ENCODE peak calls at places on chromosomes 13 and 19, in four cellular contexts. One of them, this sample, is unnamed.

GRCh38 chr13:28680541-28680940 is 21.6 kb downstream of the POMP start:
- DNase-seq in WTC11: no peak
- DNase-seq in HepG2: no peak
- DNase-seq in K562: no peak
- DNase-seq in this sample: no peak

GRCh38 chr19:1007399-1007745 is 7.2 kb downstream of the GRIN3B start:
- DNase-seq in WTC11: no peak
- DNase-seq in HepG2: no peak
- DNase-seq in K562: no peak
- DNase-seq in this sample: no peak

GRCh38 chr19:15421726-15422260 is 3.0 kb upstream of the AKAP8L start:
- DNase-seq in WTC11: no peak
- DNase-seq in HepG2: no peak
- DNase-seq in K562: no peak
- DNase-seq in this sample: no peak

GRCh38 chr13:110244926-110245325 is 62.0 kb downstream of the COL4A1 start:
- DNase-seq in WTC11: no peak
- DNase-seq in HepG2: no peak
- DNase-seq in K562: no peak
- DNase-seq in this sample: no peak

GRCh38 chr19:17767559-17767958 is 16.3 kb downstream of the FCHO1 start:
- DNase-seq in WTC11: no peak
- DNase-seq in HepG2: no peak
- DNase-seq in K562: no peak
- DNase-seq in this sample: no peak

GRCh38 chr19:39169143-39169810 is 27.5 kb upstream of the NCCRP1 start:
- DNase-seq in WTC11: no peak
- DNase-seq in HepG2: no peak
- DNase-seq in K562: no peak
- DNase-seq in this sample: no peak

GRCh38 chr19:2922987-2923386 is 21.8 kb downstream of the ZNF77 start:
- DNase-seq in WTC11: no peak
- DNase-seq in HepG2: peak
- DNase-seq in K562: no peak
- DNase-seq in this sample: no peak

GRCh38 chr19:34633806-34634205 is 43.2 kb downstream of the SCGB2B2 start:
- DNase-seq in WTC11: no peak
- DNase-seq in HepG2: peak
- DNase-seq in K562: no peak
- DNase-seq in this sample: no peak

GRCh38 chr13:113476811-113477210 is 13.7 kb downstream of the DCUN1D2 start:
- DNase-seq in WTC11: no peak
- DNase-seq in HepG2: no peak
- DNase-seq in K562: no peak
- DNase-seq in this sample: no peak

GRCh38 chr13:23856008-23856750 is 33.0 kb downstream of the MIPEP start:
- DNase-seq in WTC11: no peak
- DNase-seq in HepG2: no peak
- DNase-seq in K562: no peak
- DNase-seq in this sample: no peak

GRCh38 chr19:46772170-46773017 is 16.0 kb downstream of the SLC1A5 start:
- DNase-seq in WTC11: no peak
- DNase-seq in HepG2: no peak
- DNase-seq in K562: no peak
- DNase-seq in this sample: no peak

GRCh38 chr13:75136151-75136550 is 345.8 kb downstream of the TBC1D4 start:
- DNase-seq in WTC11: no peak
- DNase-seq in HepG2: no peak
- DNase-seq in K562: no peak
- DNase-seq in this sample: no peak
- TF ChIP-seq ELF4 in WTC11: no peak
- TF ChIP-seq ELF4 in HepG2: no peak
- TF ChIP-seq ELF4 in K562: no peak
- TF ChIP-seq ELF4 in this sample: no peak

GRCh38 chr19:19109601-19110000 is 28.7 kb downstream of the TMEM161A start:
- DNase-seq in WTC11: no peak
- DNase-seq in HepG2: no peak
- DNase-seq in K562: no peak
- DNase-seq in this sample: no peak

GRCh38 chr19:19105365-19106060 is 32.8 kb downstream of the TMEM161A start:
- DNase-seq in WTC11: peak
- DNase-seq in HepG2: peak
- DNase-seq in K562: peak
- DNase-seq in this sample: peak

GRCh38 chr19:19103167-19103566 is 35.1 kb downstream of the TMEM161A start:
- DNase-seq in WTC11: no peak
- DNase-seq in HepG2: no peak
- DNase-seq in K562: no peak
- DNase-seq in this sample: no peak

GRCh38 chr19:19107663-19108062 is 30.6 kb downstream of the TMEM161A start:
- DNase-seq in WTC11: peak
- DNase-seq in HepG2: no peak
- DNase-seq in K562: no peak
- DNase-seq in this sample: no peak

DNA sequence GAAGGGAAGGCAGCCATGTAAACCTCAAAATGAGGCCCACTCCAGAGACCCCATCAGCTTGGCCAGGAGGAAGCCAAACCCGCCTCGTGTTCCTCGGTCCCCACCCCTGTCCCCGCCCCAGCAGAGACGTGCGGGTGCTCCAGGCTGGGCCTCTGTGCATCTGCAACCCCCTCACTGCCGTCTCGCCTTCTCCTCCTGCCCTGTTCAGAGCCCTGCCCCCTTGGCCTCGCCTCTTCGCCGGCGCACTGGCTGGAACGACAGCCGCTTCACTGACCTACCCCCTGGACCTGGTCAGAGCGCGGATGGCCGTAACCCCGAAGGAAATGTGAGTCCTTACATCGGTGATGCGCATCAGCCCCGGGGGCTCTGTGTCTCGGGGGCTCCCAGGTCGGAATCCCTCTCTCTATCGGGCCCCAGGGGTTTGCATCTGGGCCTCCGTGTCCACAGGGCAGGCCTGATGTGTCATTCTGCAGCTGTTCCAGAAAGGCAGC is 32.2 kb downstream of the TMEM161A start:
- DNase-seq in WTC11: peak
- DNase-seq in HepG2: no peak
- DNase-seq in K562: no peak
- DNase-seq in this sample: peak
- TF ChIP-seq ELF4 in WTC11: no peak
- TF ChIP-seq ELF4 in HepG2: no peak
- TF ChIP-seq ELF4 in K562: no peak
- TF ChIP-seq ELF4 in this sample: no peak

GRCh38 chr19:29813665-29814064 is 1.9 kb downstream of the CCNE1 start:
- DNase-seq in WTC11: no peak
- DNase-seq in HepG2: no peak
- DNase-seq in K562: no peak
- DNase-seq in this sample: no peak

GRCh38 chr19:29810504-29810871 is 1.3 kb upstream of the CCNE1 start:
- DNase-seq in WTC11: no peak
- DNase-seq in HepG2: no peak
- DNase-seq in K562: peak
- DNase-seq in this sample: no peak

GRCh38 chr19:29811125-29812079 is at the start of gene CCNE1:
- DNase-seq in WTC11: peak
- DNase-seq in HepG2: peak
- DNase-seq in K562: peak
- DNase-seq in this sample: peak

GRCh38 chr19:29812881-29813275 is 1.1 kb downstream of the CCNE1 start:
- DNase-seq in WTC11: no peak
- DNase-seq in HepG2: no peak
- DNase-seq in K562: no peak
- DNase-seq in this sample: no peak

DNA sequence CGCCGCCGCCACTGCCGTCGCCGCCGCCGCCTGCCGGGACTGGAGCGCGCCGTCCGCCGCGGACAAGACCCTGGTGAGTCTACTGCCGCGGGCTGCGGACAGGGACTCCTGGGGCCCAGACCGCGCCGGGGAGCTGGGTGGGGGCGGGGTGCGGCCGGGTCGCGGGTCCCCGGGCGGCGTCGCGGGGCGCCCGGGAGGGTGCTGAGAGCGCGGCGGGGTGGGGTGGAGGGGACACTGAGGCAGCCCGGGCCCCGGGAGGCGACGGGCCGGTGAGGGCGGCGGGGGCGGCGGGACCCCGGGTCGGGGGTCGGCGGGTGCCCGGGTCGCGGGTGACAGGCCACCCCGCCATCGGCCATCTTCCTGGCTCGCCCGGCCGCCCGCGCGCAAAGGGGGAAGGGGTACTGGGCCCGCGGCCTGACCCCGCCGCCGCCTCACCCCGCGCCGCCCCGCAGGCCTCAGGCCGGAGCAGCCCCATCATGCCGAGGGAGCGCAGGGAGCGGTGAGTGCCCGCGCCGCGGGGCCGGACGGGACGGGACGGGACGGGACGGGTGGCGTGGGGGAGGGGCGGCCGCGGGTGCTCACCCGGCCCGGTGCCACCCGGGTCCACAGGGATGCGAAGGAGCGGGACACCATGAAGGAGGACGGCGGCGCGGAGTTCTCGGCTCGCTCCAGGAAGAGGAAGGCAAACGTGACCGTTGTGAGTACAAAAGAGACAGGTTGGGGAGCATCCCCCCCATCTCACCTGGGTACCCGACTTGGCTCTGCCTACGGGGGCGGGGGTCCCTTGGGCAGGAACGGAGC is 489 bp downstream of the CCNE1 start:
- DNase-seq in WTC11: peak
- DNase-seq in HepG2: no peak
- DNase-seq in K562: peak
- DNase-seq in this sample: no peak
- TF ChIP-seq ELF4 in WTC11: no peak
- TF ChIP-seq ELF4 in HepG2: no peak
- TF ChIP-seq ELF4 in K562: no peak
- TF ChIP-seq ELF4 in this sample: no peak

GRCh38 chr13:49615844-49616687 is 12.2 kb upstream of the ARL11 start:
- DNase-seq in WTC11: no peak
- DNase-seq in HepG2: no peak
- DNase-seq in K562: no peak
- DNase-seq in this sample: no peak

GRCh38 chr13:49622174-49622946 is 5.9 kb upstream of the ARL11 start:
- DNase-seq in WTC11: no peak
- DNase-seq in HepG2: peak
- DNase-seq in K562: no peak
- DNase-seq in this sample: no peak

GRCh38 chr13:49624207-49624606 is 4.1 kb upstream of the ARL11 start:
- DNase-seq in WTC11: no peak
- DNase-seq in HepG2: no peak
- DNase-seq in K562: no peak
- DNase-seq in this sample: no peak

GRCh38 chr13:49616688-49617065 is 11.6 kb upstream of the ARL11 start:
- DNase-seq in WTC11: no peak
- DNase-seq in HepG2: no peak
- DNase-seq in K562: no peak
- DNase-seq in this sample: no peak

GRCh38 chr13:49620170-49620621 is 8.1 kb upstream of the ARL11 start:
- DNase-seq in WTC11: no peak
- DNase-seq in HepG2: no peak
- DNase-seq in K562: no peak
- DNase-seq in this sample: no peak
- TF ChIP-seq ELF4 in WTC11: no peak
- TF ChIP-seq ELF4 in HepG2: no peak
- TF ChIP-seq ELF4 in K562: no peak
- TF ChIP-seq ELF4 in this sample: no peak

GRCh38 chr19:58572818-58573657 is at the start of gene MZF1:
- DNase-seq in WTC11: peak
- DNase-seq in HepG2: peak
- DNase-seq in K562: peak
- DNase-seq in this sample: peak
- TF ChIP-seq ELF4 in WTC11: no peak
- TF ChIP-seq ELF4 in HepG2: peak
- TF ChIP-seq ELF4 in K562: peak
- TF ChIP-seq ELF4 in this sample: peak

DNA sequence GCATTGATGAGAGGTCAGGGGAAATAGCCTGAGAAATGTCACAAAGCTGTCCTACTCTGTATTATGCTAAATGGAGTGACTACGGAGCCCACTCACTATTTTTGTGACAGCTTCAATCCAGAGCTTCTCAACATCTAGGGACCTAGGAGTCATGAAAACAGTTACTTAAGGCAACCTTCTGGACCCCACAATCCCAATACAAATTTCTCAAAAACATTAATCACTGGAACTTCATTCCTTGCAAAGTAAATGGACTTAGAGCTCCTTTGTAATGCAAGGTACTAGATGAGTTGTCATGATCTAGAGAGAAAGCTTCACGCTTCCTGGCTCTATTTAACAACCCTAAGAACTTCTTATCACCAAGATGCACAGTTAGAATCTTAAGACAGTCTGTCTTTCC is 2.6 kb upstream of the RAP2A start:
- DNase-seq in WTC11: no peak
- DNase-seq in HepG2: no peak
- DNase-seq in K562: no peak
- DNase-seq in this sample: no peak
- TF ChIP-seq ELF4 in WTC11: no peak
- TF ChIP-seq ELF4 in HepG2: no peak
- TF ChIP-seq ELF4 in K562: no peak
- TF ChIP-seq ELF4 in this sample: no peak

DNA sequence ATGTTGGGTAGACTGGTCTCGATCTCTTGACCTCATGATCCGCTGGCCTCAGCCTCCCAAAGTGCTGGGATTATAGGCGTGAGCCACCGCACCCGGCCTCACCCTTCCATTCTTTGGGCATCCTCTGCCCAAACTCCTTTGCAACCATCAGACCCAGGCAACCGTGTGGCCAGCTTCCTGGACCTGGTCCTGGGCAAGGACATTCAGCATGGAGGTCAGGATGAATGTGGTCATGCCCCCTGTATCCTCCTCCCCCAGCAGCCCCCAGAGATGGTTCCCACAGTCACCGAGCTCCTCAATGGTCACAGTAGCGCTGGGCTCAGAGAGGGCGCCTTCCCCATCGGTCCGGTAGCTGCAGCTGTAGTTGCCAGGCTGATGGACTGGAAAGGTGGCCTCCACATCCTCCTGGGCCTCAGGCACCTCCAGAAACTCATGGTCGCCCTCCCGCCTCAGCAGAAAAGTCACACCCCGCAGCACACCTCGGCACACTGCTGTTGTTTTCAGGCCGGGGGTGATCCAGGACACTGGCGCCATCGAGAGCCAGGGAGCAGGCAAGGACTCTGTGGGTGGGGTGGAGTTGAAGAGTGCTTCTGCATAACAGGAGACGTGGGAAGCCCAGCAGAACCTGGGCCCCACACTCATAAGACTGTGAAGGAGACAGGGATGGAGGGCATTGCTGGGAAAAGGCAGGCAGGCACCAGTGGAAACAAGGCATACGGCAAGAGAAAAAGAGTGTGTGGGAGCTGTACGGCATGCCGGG is 1.1 kb downstream of the A1BG start:
- DNase-seq in WTC11: no peak
- DNase-seq in HepG2: no peak
- DNase-seq in K562: no peak
- DNase-seq in this sample: no peak
- TF ChIP-seq ELF4 in WTC11: no peak
- TF ChIP-seq ELF4 in HepG2: no peak
- TF ChIP-seq ELF4 in K562: no peak
- TF ChIP-seq ELF4 in this sample: no peak